ENCODE peak calls at places on chromosomes 1 and 21, in seven cellular contexts. C is adrenal gland, Q is left lung, I is fibroblast of lung, O is K562, T is neural crest cell, R is Peyer's patch. Z is an unnamed sample.

GRCh38 chr21:19981938-19982337 is 1016.3 kb upstream of the NCAM2 start:
- DNase-seq in O (no peak), C (no peak), Q (no peak), T (no peak), R (no peak), I (no peak), Z (no peak)

GRCh38 chr1:43558346-43558841 is 27.7 kb downstream of the PTPRF start:
- DNase-seq in C (no peak), R (peak; percentile 71), T (no peak), I (peak; percentile 74), Q (peak; percentile 75), O (no peak), Z (no peak)

GRCh38 chr1:172903581-172904220 is 147.0 kb downstream of the TNFSF18 start:
- DNase-seq in R (no peak), C (no peak), T (no peak), O (no peak), Q (no peak), I (peak; percentile 88), Z (no peak)

GRCh38 chr21:43758811-43759210 is 17.3 kb downstream of the CSTB start:
- DNase-seq in C (no peak), Q (no peak), R (no peak), T (no peak), O (no peak), I (no peak), Z (no peak)

GRCh38 chr1:76690784-76691183 is 176.5 kb upstream of the ST6GALNAC5 start:
- DNase-seq in O (no peak), I (peak; percentile 10), C (no peak), R (no peak), Q (no peak), T (no peak), Z (no peak)

GRCh38 chr1:237405912-237406311 is 363.9 kb downstream of the RYR2 start:
- DNase-seq in I (no peak), C (no peak), O (no peak), Q (no peak), T (no peak), R (no peak), Z (no peak)

GRCh38 chr1:202247837-202248795 is 54.5 kb downstream of the LGR6 start:
- DNase-seq in T (no peak), O (no peak), C (no peak), R (peak; percentile 25), I (no peak), Q (no peak), Z (no peak)

GRCh38 chr1:108719654-108720435 is 7.1 kb downstream of the FNDC7 start:
- DNase-seq in R (no peak), Q (no peak), I (peak; percentile 90), C (peak; percentile 57), T (no peak), O (peak; percentile 51), Z (no peak)

GRCh38 chr1:81452693-81453344 is 347.9 kb upstream of the ADGRL2 start:
- DNase-seq in C (no peak), O (no peak), R (no peak), T (no peak), Q (no peak), I (peak; percentile 15), Z (no peak)

DNA sequence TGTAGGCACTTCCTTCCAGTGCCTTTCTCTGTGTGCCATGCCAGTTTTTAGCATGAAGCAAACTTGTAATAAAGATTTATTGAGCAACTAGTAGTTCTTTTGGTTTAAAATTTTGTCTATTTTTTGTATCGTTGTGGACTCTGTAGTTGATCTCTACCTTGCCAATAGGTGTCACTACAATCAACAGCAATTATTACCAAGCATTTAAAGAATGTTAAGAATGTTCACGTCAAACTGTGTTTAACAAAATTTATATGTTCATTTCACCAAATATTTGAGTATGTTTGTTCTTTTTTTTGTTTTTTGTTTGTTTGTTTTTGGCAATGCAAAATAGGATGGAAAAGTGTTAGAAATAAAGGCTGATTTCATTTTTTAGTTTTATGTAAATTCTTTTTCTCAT is 208.1 kb downstream of the PATJ start:
- DNase-seq in C (no peak), Q (no peak), R (no peak), O (no peak), T (no peak), I (peak; percentile 24), Z (no peak)
- TF ChIP-seq CTCF in C (peak; percentile 27), Q (no peak), R (no peak), O (peak; percentile 11), T (peak; percentile 60), I (no peak), Z (peak; percentile 48)

GRCh38 chr1:109789771-109790170 is 26.0 kb upstream of the EPS8L3 start:
- DNase-seq in O (no peak), I (no peak), R (peak; percentile 44), Q (peak; percentile 22), T (no peak), C (peak; percentile 4), Z (peak; percentile 34)

GRCh38 chr1:109787845-109788605 is 24.3 kb upstream of the EPS8L3 start:
- DNase-seq in Q (peak; percentile 32), I (no peak), C (peak; percentile 9), O (no peak), T (no peak), R (peak; percentile 58), Z (peak; percentile 65)

GRCh38 chr1:109790329-109790728 is 26.6 kb upstream of the EPS8L3 start:
- DNase-seq in I (no peak), R (no peak), C (no peak), O (no peak), Q (no peak), T (no peak), Z (no peak)

GRCh38 chr1:109787211-109787844 is 23.6 kb upstream of the EPS8L3 start:
- DNase-seq in R (peak; percentile 75), T (no peak), O (no peak), I (peak; percentile 52), Q (peak; percentile 11), C (no peak), Z (no peak)

GRCh38 chr1:109788695-109789521 is 25.2 kb upstream of the EPS8L3 start:
- DNase-seq in Q (peak; percentile 30), I (no peak), R (peak; percentile 45), O (peak; percentile 73), C (peak; percentile 17), T (no peak), Z (peak; percentile 68)
- TF ChIP-seq CTCF in Q (peak; percentile 16), I (peak; percentile 49), R (no peak), O (peak; percentile 70), C (peak; percentile 27), T (peak; percentile 55), Z (peak; percentile 67)

GRCh38 chr1:94538243-94538827 is 3.2 kb downstream of the F3 start:
- DNase-seq in I (peak; percentile 43), C (no peak), R (no peak), T (no peak), O (no peak), Q (no peak), Z (no peak)
- TF ChIP-seq CTCF in I (no peak), C (no peak), R (no peak), T (no peak), O (no peak), Q (no peak), Z (no peak)

DNA sequence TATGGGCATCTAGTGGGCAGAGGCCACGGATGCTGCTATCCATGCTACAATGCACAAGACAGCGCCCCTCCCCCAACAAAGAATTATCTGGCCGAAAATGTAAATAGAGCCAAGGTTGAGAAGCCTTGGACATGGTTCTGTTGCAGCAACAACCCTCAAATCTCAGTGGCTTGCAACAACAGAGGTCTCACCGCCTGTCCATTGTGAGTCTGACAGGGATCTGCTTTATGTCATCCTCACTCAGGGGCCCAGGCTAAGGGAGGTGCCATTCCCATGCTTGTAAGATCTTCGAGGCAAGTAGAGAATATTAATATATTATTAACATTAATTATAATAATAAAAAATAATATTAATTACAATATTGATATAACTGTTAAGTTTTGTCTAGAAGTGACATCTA is 9.5 kb upstream of the PITHD1 start:
- DNase-seq in C (no peak), O (no peak), R (no peak), Q (no peak), T (no peak), I (no peak), Z (no peak)
- TF ChIP-seq CTCF in C (no peak), O (no peak), R (no peak), Q (no peak), T (no peak), I (no peak), Z (no peak)

DNA sequence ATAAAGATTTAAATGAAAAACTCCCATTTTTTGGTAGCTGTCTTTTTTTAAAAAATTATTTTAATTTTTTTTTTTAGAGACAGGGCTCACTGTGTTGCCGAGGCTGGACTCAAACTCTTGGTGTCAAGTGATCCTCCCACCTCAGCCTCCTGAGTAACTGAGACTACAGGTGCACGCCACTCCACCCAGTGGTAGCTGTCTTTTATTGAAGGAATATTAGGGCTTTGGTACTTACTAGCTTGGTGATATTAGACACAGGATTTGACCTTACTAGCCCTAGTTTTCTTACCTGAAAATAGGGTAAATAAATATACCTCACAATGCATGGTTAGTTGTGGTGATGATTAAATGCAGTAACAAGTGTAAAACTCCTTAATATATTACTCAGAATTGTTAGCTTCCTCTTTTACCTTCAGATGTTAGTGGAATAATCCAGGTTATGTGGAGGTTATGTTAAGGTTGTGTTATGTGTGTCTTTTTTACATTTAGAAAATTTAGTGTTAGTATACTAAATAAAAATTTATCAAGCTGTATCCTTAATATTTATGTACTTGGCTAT is 66.8 kb downstream of the PHACTR4 start:
- DNase-seq in O (peak; percentile 39), R (no peak), I (no peak), T (no peak), Q (no peak), C (no peak), Z (no peak)
- TF ChIP-seq CTCF in O (peak; percentile 21), R (no peak), I (no peak), T (peak; percentile 22), Q (no peak), C (no peak), Z (no peak)

DNA sequence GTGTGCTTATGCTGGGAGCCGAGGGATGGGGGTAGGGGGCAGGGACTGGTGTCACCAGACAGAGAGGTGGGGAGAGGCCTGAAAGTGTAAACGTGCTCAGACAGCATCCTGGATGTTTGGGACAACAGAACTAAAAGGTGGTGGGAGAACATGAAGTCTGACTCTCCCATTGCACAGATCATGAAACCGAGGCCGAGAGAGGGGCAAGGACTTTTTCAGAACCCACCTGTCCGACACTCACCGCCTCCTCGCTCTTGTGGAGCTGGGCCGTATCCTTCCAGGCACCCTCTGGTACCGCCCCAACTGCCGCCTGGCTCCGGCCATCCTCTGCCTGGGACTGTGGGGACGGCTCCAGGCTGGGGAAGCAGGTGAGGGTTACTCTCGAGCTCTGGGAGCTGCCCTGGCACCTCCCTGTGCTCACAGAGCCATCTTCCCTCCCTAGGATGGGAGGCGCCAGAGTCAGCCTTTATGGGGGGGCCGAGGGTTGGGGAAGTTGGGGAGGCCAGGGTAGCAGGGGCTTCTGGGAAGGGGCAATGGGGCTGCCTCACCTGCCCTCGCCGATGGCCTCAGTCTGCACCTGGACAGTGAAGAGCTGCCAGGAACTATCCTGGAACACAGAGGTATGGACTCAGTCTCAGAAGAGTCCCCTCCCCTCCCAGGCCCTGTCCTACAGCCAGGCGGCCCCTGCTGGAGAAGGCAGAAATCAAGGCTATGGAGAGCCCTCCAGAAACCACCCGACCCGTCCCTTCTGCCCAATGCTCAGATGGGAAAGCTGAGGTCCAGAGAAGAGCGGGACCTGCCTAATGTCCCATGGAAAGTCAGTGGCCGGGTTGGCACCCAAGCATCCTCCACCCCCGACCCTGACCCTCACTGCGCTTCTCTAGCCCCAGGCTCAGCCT is 7.0 kb downstream of the ATP13A2 start:
- DNase-seq in R (no peak), T (no peak), O (no peak), Q (no peak), C (no peak), I (no peak), Z (no peak)
- TF ChIP-seq CTCF in R (no peak), T (no peak), O (peak; percentile 37), Q (no peak), C (no peak), I (no peak), Z (no peak)